ENCODE peak calls at places on chromosome 16, in seven cellular contexts. One of them, this sample, is unnamed. For H4K20me1, the result is how much of the 10 kb centered on the place peaks cover.

GRCh38 chr16:58098207-58099096 is 30.7 kb downstream of the CFAP20 start:
- DNase-seq in MM.1S: no peak
- DNase-seq in GM23338: no peak
- DNase-seq in hepatocyte: peak
- DNase-seq in PC-9: peak
- DNase-seq in keratinocyte: no peak
- DNase-seq in OCI-LY7: no peak
- DNase-seq in this sample: peak

GRCh38 chr16:83727751-83728352 is 79.9 kb upstream of the HSBP1 start:
- DNase-seq in MM.1S: no peak
- DNase-seq in GM23338: peak
- DNase-seq in hepatocyte: no peak
- DNase-seq in PC-9: no peak
- DNase-seq in keratinocyte: no peak
- DNase-seq in OCI-LY7: no peak
- DNase-seq in this sample: no peak

GRCh38 chr16:57689772-57690558 is 4.6 kb upstream of the DRC7 start:
- DNase-seq in MM.1S: no peak
- DNase-seq in GM23338: peak
- DNase-seq in hepatocyte: no peak
- DNase-seq in PC-9: no peak
- DNase-seq in keratinocyte: no peak
- DNase-seq in OCI-LY7: peak
- DNase-seq in this sample: no peak

GRCh38 chr16:102060-102855 is 24.2 kb downstream of the MPG start:
- DNase-seq in MM.1S: no peak
- DNase-seq in GM23338: no peak
- DNase-seq in hepatocyte: no peak
- DNase-seq in PC-9: no peak
- DNase-seq in keratinocyte: no peak
- DNase-seq in OCI-LY7: no peak
- DNase-seq in this sample: peak

GRCh38 chr16:34803683-34804416 is 1344.4 kb downstream of the TP53TG3F start:
- DNase-seq in MM.1S: no peak
- DNase-seq in GM23338: no peak
- DNase-seq in hepatocyte: peak
- DNase-seq in PC-9: no peak
- DNase-seq in keratinocyte: no peak
- DNase-seq in OCI-LY7: no peak
- DNase-seq in this sample: no peak

GRCh38 chr16:25298165-25298872 is 40.7 kb upstream of the ZKSCAN2 start:
- DNase-seq in MM.1S: no peak
- DNase-seq in GM23338: no peak
- DNase-seq in hepatocyte: no peak
- DNase-seq in PC-9: no peak
- DNase-seq in keratinocyte: no peak
- DNase-seq in OCI-LY7: no peak
- DNase-seq in this sample: no peak

GRCh38 chr16:19283637-19284036 is 1.9 kb upstream of the CLEC19A start:
- DNase-seq in MM.1S: no peak
- DNase-seq in GM23338: no peak
- DNase-seq in hepatocyte: no peak
- DNase-seq in PC-9: peak
- DNase-seq in keratinocyte: peak
- DNase-seq in OCI-LY7: no peak
- DNase-seq in this sample: no peak

GRCh38 chr16:89397331-89397861 is 93.0 kb downstream of the ANKRD11 start:
- DNase-seq in MM.1S: no peak
- DNase-seq in GM23338: no peak
- DNase-seq in hepatocyte: no peak
- DNase-seq in PC-9: no peak
- DNase-seq in keratinocyte: no peak
- DNase-seq in OCI-LY7: no peak
- DNase-seq in this sample: no peak

GRCh38 chr16:716250-716607 is 1.3 kb downstream of the METRN start:
- DNase-seq in MM.1S: no peak
- DNase-seq in GM23338: peak
- DNase-seq in hepatocyte: no peak
- DNase-seq in PC-9: peak
- DNase-seq in keratinocyte: no peak
- DNase-seq in OCI-LY7: no peak
- DNase-seq in this sample: peak

GRCh38 chr16:50050802-50051201 is 15.0 kb upstream of the HEATR3 start:
- DNase-seq in MM.1S: no peak
- DNase-seq in GM23338: no peak
- DNase-seq in hepatocyte: no peak
- DNase-seq in PC-9: no peak
- DNase-seq in keratinocyte: no peak
- DNase-seq in OCI-LY7: no peak
- DNase-seq in this sample: no peak

GRCh38 chr16:12917653-12918052 is 16.3 kb downstream of the SHISA9 start:
- DNase-seq in MM.1S: no peak
- DNase-seq in GM23338: peak
- DNase-seq in hepatocyte: no peak
- DNase-seq in PC-9: peak
- DNase-seq in keratinocyte: no peak
- DNase-seq in OCI-LY7: no peak
- DNase-seq in this sample: no peak

GRCh38 chr16:305916-306315 is 23.0 kb downstream of the PDIA2 start:
- DNase-seq in MM.1S: no peak
- DNase-seq in GM23338: no peak
- DNase-seq in hepatocyte: no peak
- DNase-seq in PC-9: no peak
- DNase-seq in keratinocyte: peak
- DNase-seq in OCI-LY7: no peak
- DNase-seq in this sample: no peak

GRCh38 chr16:72312862-72313261 is 140.9 kb upstream of the PMFBP1 start:
- DNase-seq in MM.1S: no peak
- DNase-seq in GM23338: peak
- DNase-seq in hepatocyte: peak
- DNase-seq in PC-9: no peak
- DNase-seq in keratinocyte: no peak
- DNase-seq in OCI-LY7: no peak
- DNase-seq in this sample: peak

GRCh38 chr16:70704586-70704985 is 18.7 kb upstream of the MTSS2 start:
- DNase-seq in MM.1S: no peak
- DNase-seq in GM23338: no peak
- DNase-seq in hepatocyte: no peak
- DNase-seq in PC-9: no peak
- DNase-seq in keratinocyte: no peak
- DNase-seq in OCI-LY7: no peak
- DNase-seq in this sample: no peak

GRCh38 chr16:31880322-31880979 is 6.8 kb downstream of the ZNF267 start:
- DNase-seq in MM.1S: no peak
- DNase-seq in GM23338: no peak
- DNase-seq in hepatocyte: peak
- DNase-seq in PC-9: no peak
- DNase-seq in keratinocyte: no peak
- DNase-seq in OCI-LY7: no peak
- DNase-seq in this sample: peak

GRCh38 chr16:82612263-82612662 is 14.5 kb upstream of the CDH13 start:
- DNase-seq in MM.1S: no peak
- DNase-seq in GM23338: no peak
- DNase-seq in hepatocyte: no peak
- DNase-seq in PC-9: no peak
- DNase-seq in keratinocyte: no peak
- DNase-seq in OCI-LY7: no peak
- DNase-seq in this sample: no peak

GRCh38 chr16:15748654-15749053 is 98.6 kb downstream of the NDE1 start:
- DNase-seq in MM.1S: no peak
- DNase-seq in GM23338: no peak
- DNase-seq in hepatocyte: no peak
- DNase-seq in PC-9: no peak
- DNase-seq in keratinocyte: no peak
- DNase-seq in OCI-LY7: no peak
- DNase-seq in this sample: no peak

DNA sequence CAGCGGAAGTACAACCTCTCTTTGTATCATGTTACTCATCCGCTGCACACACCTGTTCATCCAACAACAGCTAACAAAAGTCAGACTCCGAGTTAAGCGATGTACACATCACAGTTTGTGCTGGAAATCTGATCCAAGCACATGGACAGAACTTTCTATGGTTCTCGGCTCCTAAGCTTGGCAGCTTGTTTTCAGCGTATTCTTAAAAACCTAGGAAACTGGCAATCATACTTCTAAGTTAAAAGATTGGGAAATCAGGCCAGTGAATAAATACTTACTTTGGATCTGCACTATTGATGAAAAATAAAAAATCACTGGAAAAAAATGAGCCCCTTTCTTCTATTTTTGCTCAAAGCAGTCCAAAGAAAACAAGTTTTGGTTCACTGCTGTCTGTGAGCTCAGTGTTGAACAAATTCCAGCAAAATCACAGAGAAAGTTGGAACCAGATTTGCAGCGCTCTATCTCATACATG is 71.4 kb upstream of the CREBBP start:
- DNase-seq in MM.1S: no peak
- DNase-seq in GM23338: no peak
- DNase-seq in hepatocyte: no peak
- DNase-seq in PC-9: no peak
- DNase-seq in keratinocyte: no peak
- DNase-seq in OCI-LY7: no peak
- DNase-seq in this sample: peak
- H3K4me2 ChIP-seq in MM.1S: no peak
- H3K4me2 ChIP-seq in GM23338: no peak
- H3K4me2 ChIP-seq in hepatocyte: peak
- H3K4me2 ChIP-seq in PC-9: no peak
- H3K4me2 ChIP-seq in keratinocyte: no peak
- H3K4me2 ChIP-seq in OCI-LY7: no peak
- H3K4me2 ChIP-seq in this sample: peak

GRCh38 chr16:81601601-81602251 is 157.1 kb downstream of the CMIP start:
- DNase-seq in MM.1S: no peak
- DNase-seq in GM23338: no peak
- DNase-seq in hepatocyte: no peak
- DNase-seq in PC-9: no peak
- DNase-seq in keratinocyte: no peak
- DNase-seq in OCI-LY7: no peak
- DNase-seq in this sample: no peak
- H4K20me1 ChIP-seq in MM.1S: under half
- H4K20me1 ChIP-seq in GM23338: under half
- H4K20me1 ChIP-seq in hepatocyte: under half
- H4K20me1 ChIP-seq in PC-9: under half
- H4K20me1 ChIP-seq in keratinocyte: under half
- H4K20me1 ChIP-seq in OCI-LY7: under half
- H4K20me1 ChIP-seq in this sample: half or more

DNA sequence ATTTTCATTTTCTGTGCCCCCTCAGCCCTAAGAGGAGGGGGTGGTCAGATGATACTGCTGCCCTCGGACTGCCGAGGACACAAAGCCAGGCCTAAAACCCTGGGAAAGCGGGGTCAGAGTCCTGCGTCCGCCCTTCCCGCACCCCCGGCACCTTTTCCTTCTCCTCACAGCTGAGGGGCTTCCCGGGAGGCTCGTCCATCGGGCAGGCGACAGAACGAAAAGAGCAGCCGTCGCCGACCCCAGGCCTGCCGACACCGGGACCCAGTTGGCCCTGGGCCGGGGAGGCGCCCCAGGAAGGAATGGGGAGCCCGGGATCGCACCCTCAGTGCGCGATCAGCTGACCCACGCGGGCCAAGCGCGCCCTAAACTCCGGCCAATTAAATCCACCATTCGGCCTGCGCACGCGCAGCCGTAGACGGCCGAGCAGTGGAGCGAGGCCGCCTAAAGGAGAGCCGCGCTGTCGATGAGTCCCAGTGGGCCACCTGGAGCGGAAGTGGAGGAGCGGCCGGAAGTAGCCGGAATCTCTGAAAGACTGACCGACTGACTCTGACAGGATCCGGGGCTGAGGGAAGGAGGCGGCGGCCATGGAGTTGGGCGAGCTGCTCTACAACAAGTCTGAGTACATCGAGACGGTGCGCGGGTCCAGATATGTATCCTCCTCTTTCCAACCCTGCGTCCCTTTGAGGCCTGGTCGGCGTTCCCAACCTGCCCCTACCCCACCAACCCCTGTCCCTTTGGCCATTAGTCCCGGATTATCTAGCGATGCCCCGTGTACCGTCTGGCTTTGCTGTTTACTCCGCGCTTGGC is at the start of the genes DCTN5 and PALB2:
- DNase-seq in MM.1S: peak
- DNase-seq in GM23338: peak
- DNase-seq in hepatocyte: peak
- DNase-seq in PC-9: peak
- DNase-seq in keratinocyte: peak
- DNase-seq in OCI-LY7: peak
- DNase-seq in this sample: peak
- H3K4me2 ChIP-seq in MM.1S: peak
- H3K4me2 ChIP-seq in GM23338: peak
- H3K4me2 ChIP-seq in hepatocyte: peak
- H3K4me2 ChIP-seq in PC-9: peak
- H3K4me2 ChIP-seq in keratinocyte: peak
- H3K4me2 ChIP-seq in OCI-LY7: peak
- H3K4me2 ChIP-seq in this sample: peak

DNA sequence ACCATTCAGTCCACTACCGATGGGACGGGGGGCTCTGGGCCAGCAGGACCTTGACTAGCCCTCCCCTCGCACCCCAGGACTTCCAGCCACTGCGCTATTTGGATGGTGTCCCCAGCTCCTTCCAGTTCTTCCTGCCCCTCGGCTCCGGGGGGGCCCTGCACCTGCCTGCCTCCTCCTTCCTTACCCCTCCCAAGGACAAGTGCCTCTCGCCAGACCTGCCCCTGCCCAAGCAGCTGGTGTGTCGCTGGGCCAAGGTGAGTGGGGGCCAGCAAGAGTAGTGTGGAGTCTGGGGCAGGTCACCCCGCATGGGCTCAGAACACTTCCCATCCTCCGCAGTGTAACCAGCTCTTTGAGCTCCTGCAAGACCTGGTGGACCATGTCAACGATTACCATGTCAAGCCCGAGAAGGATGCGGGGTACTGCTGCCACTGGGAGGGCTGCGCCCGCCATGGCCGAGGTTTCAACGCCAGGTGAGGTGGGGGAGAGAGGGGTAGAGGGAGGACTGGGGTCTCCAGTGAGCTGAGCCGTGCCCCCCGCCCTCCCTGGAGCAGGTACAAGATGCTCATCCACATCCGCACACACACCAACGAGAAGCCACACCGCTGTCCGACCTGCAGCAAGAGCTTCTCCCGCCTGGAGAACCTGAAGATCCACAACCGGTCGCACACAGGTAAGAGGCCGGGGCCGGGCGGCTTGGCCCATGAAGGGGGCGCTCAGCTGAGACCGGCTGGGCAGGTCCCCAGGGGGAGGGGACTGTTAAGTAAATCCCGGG is 16.2 kb downstream of the PAM16 start:
- DNase-seq in MM.1S: no peak
- DNase-seq in GM23338: no peak
- DNase-seq in hepatocyte: no peak
- DNase-seq in PC-9: no peak
- DNase-seq in keratinocyte: no peak
- DNase-seq in OCI-LY7: no peak
- DNase-seq in this sample: no peak
- H4K20me1 ChIP-seq in MM.1S: under half
- H4K20me1 ChIP-seq in GM23338: under half
- H4K20me1 ChIP-seq in hepatocyte: under half
- H4K20me1 ChIP-seq in PC-9: under half
- H4K20me1 ChIP-seq in keratinocyte: under half
- H4K20me1 ChIP-seq in OCI-LY7: under half
- H4K20me1 ChIP-seq in this sample: half or more

GRCh38 chr16:68732741-68733399 is 4.2 kb upstream of the CDH1 start:
- DNase-seq in MM.1S: no peak
- DNase-seq in GM23338: peak
- DNase-seq in hepatocyte: no peak
- DNase-seq in PC-9: no peak
- DNase-seq in keratinocyte: no peak
- DNase-seq in OCI-LY7: no peak
- DNase-seq in this sample: no peak
- H3K4me2 ChIP-seq in MM.1S: no peak
- H3K4me2 ChIP-seq in GM23338: peak
- H3K4me2 ChIP-seq in hepatocyte: peak
- H3K4me2 ChIP-seq in PC-9: peak
- H3K4me2 ChIP-seq in keratinocyte: peak
- H3K4me2 ChIP-seq in OCI-LY7: no peak
- H3K4me2 ChIP-seq in this sample: peak

GRCh38 chr16:85905110-85906095 is 6.4 kb downstream of the IRF8 start:
- DNase-seq in MM.1S: no peak
- DNase-seq in GM23338: no peak
- DNase-seq in hepatocyte: no peak
- DNase-seq in PC-9: no peak
- DNase-seq in keratinocyte: no peak
- DNase-seq in OCI-LY7: no peak
- DNase-seq in this sample: no peak
- H4K20me1 ChIP-seq in MM.1S: under half
- H4K20me1 ChIP-seq in GM23338: under half
- H4K20me1 ChIP-seq in hepatocyte: under half
- H4K20me1 ChIP-seq in PC-9: under half
- H4K20me1 ChIP-seq in keratinocyte: under half
- H4K20me1 ChIP-seq in OCI-LY7: under half
- H4K20me1 ChIP-seq in this sample: under half